ENCODE peak calls at places on chromosomes 5 and 9, in ten cellular contexts. One of them, this sample, is unnamed.

GRCh38 chr9:95341262-95342011 is 23.9 kb upstream of the FANCC start:
- DNase-seq in GF-D8: no peak
- DNase-seq in stimulated activated CD8-positive, alpha-beta memory T cell treated with anti-CD3 and anti-CD28 coated beads, Interleukin-7, amount 100 ng/mL, for 1 hour: no peak
- DNase-seq in NCI-H1417: no peak
- DNase-seq in B cell: no peak
- DNase-seq in NCI-H1092 treated with DMSO at 0.1 percent for 48 hours: no peak
- DNase-seq in HFFc6: no peak
- DNase-seq in right atrium auricular region: no peak
- DNase-seq in mucosa of gallbladder: no peak
- DNase-seq in brain pericyte: no peak
- DNase-seq in this sample: no peak

GRCh38 chr9:110389148-110389783 is 51.6 kb upstream of the TXNDC8 start:
- DNase-seq in GF-D8: no peak
- DNase-seq in stimulated activated CD8-positive, alpha-beta memory T cell treated with anti-CD3 and anti-CD28 coated beads, Interleukin-7, amount 100 ng/mL, for 1 hour: no peak
- DNase-seq in NCI-H1417: no peak
- DNase-seq in B cell: no peak
- DNase-seq in NCI-H1092 treated with DMSO at 0.1 percent for 48 hours: no peak
- DNase-seq in HFFc6: no peak
- DNase-seq in right atrium auricular region: no peak
- DNase-seq in mucosa of gallbladder: no peak
- DNase-seq in brain pericyte: no peak
- DNase-seq in this sample: no peak

GRCh38 chr9:123318192-123318591 is 37.8 kb upstream of the CRB2 start:
- DNase-seq in GF-D8: no peak
- DNase-seq in stimulated activated CD8-positive, alpha-beta memory T cell treated with anti-CD3 and anti-CD28 coated beads, Interleukin-7, amount 100 ng/mL, for 1 hour: no peak
- DNase-seq in NCI-H1417: no peak
- DNase-seq in B cell: no peak
- DNase-seq in NCI-H1092 treated with DMSO at 0.1 percent for 48 hours: no peak
- DNase-seq in HFFc6: no peak
- DNase-seq in right atrium auricular region: no peak
- DNase-seq in mucosa of gallbladder: no peak
- DNase-seq in brain pericyte: no peak
- DNase-seq in this sample: no peak

GRCh38 chr9:347667-348292 is 133.1 kb downstream of the DOCK8 start:
- DNase-seq in GF-D8: peak
- DNase-seq in stimulated activated CD8-positive, alpha-beta memory T cell treated with anti-CD3 and anti-CD28 coated beads, Interleukin-7, amount 100 ng/mL, for 1 hour: no peak
- DNase-seq in NCI-H1417: peak
- DNase-seq in B cell: no peak
- DNase-seq in NCI-H1092 treated with DMSO at 0.1 percent for 48 hours: peak
- DNase-seq in HFFc6: peak
- DNase-seq in right atrium auricular region: no peak
- DNase-seq in mucosa of gallbladder: no peak
- DNase-seq in brain pericyte: no peak
- DNase-seq in this sample: no peak

GRCh38 chr9:90860382-90860781 is 58.8 kb downstream of the SYK start:
- DNase-seq in GF-D8: no peak
- DNase-seq in stimulated activated CD8-positive, alpha-beta memory T cell treated with anti-CD3 and anti-CD28 coated beads, Interleukin-7, amount 100 ng/mL, for 1 hour: no peak
- DNase-seq in NCI-H1417: no peak
- DNase-seq in B cell: no peak
- DNase-seq in NCI-H1092 treated with DMSO at 0.1 percent for 48 hours: no peak
- DNase-seq in HFFc6: no peak
- DNase-seq in right atrium auricular region: no peak
- DNase-seq in mucosa of gallbladder: no peak
- DNase-seq in brain pericyte: no peak
- DNase-seq in this sample: no peak

GRCh38 chr5:168976311-168976893 is 324.5 kb downstream of the SLIT3 start:
- DNase-seq in GF-D8: no peak
- DNase-seq in stimulated activated CD8-positive, alpha-beta memory T cell treated with anti-CD3 and anti-CD28 coated beads, Interleukin-7, amount 100 ng/mL, for 1 hour: no peak
- DNase-seq in NCI-H1417: no peak
- DNase-seq in B cell: no peak
- DNase-seq in NCI-H1092 treated with DMSO at 0.1 percent for 48 hours: no peak
- DNase-seq in HFFc6: peak
- DNase-seq in right atrium auricular region: no peak
- DNase-seq in mucosa of gallbladder: no peak
- DNase-seq in brain pericyte: no peak
- DNase-seq in this sample: no peak

GRCh38 chr5:88503065-88503394 is 234.4 kb upstream of the TMEM161B start:
- DNase-seq in GF-D8: no peak
- DNase-seq in stimulated activated CD8-positive, alpha-beta memory T cell treated with anti-CD3 and anti-CD28 coated beads, Interleukin-7, amount 100 ng/mL, for 1 hour: no peak
- DNase-seq in NCI-H1417: peak
- DNase-seq in B cell: no peak
- DNase-seq in NCI-H1092 treated with DMSO at 0.1 percent for 48 hours: no peak
- DNase-seq in HFFc6: no peak
- DNase-seq in right atrium auricular region: no peak
- DNase-seq in mucosa of gallbladder: no peak
- DNase-seq in brain pericyte: no peak
- DNase-seq in this sample: no peak

GRCh38 chr5:131150408-131150807 is 14.6 kb downstream of the HINT1 start:
- DNase-seq in GF-D8: no peak
- DNase-seq in stimulated activated CD8-positive, alpha-beta memory T cell treated with anti-CD3 and anti-CD28 coated beads, Interleukin-7, amount 100 ng/mL, for 1 hour: no peak
- DNase-seq in NCI-H1417: no peak
- DNase-seq in B cell: no peak
- DNase-seq in NCI-H1092 treated with DMSO at 0.1 percent for 48 hours: no peak
- DNase-seq in HFFc6: no peak
- DNase-seq in right atrium auricular region: no peak
- DNase-seq in mucosa of gallbladder: no peak
- DNase-seq in brain pericyte: no peak
- DNase-seq in this sample: no peak

GRCh38 chr5:143506881-143507552 is 103.5 kb upstream of the NR3C1 start:
- DNase-seq in GF-D8: no peak
- DNase-seq in stimulated activated CD8-positive, alpha-beta memory T cell treated with anti-CD3 and anti-CD28 coated beads, Interleukin-7, amount 100 ng/mL, for 1 hour: no peak
- DNase-seq in NCI-H1417: no peak
- DNase-seq in B cell: no peak
- DNase-seq in NCI-H1092 treated with DMSO at 0.1 percent for 48 hours: no peak
- DNase-seq in HFFc6: peak
- DNase-seq in right atrium auricular region: no peak
- DNase-seq in mucosa of gallbladder: peak
- DNase-seq in brain pericyte: no peak
- DNase-seq in this sample: no peak

GRCh38 chr5:173707392-173707791 is 90.9 kb upstream of the BOD1 start:
- DNase-seq in GF-D8: no peak
- DNase-seq in stimulated activated CD8-positive, alpha-beta memory T cell treated with anti-CD3 and anti-CD28 coated beads, Interleukin-7, amount 100 ng/mL, for 1 hour: no peak
- DNase-seq in NCI-H1417: no peak
- DNase-seq in B cell: peak
- DNase-seq in NCI-H1092 treated with DMSO at 0.1 percent for 48 hours: no peak
- DNase-seq in HFFc6: peak
- DNase-seq in right atrium auricular region: peak
- DNase-seq in mucosa of gallbladder: peak
- DNase-seq in brain pericyte: no peak
- DNase-seq in this sample: no peak

GRCh38 chr9:74147906-74148305 is 349.2 kb upstream of the RORB start:
- DNase-seq in GF-D8: no peak
- DNase-seq in stimulated activated CD8-positive, alpha-beta memory T cell treated with anti-CD3 and anti-CD28 coated beads, Interleukin-7, amount 100 ng/mL, for 1 hour: no peak
- DNase-seq in NCI-H1417: no peak
- DNase-seq in B cell: no peak
- DNase-seq in NCI-H1092 treated with DMSO at 0.1 percent for 48 hours: no peak
- DNase-seq in HFFc6: no peak
- DNase-seq in right atrium auricular region: no peak
- DNase-seq in mucosa of gallbladder: no peak
- DNase-seq in brain pericyte: no peak
- DNase-seq in this sample: no peak

GRCh38 chr5:38585812-38586211 is 29.4 kb upstream of the LIFR start:
- DNase-seq in GF-D8: no peak
- DNase-seq in stimulated activated CD8-positive, alpha-beta memory T cell treated with anti-CD3 and anti-CD28 coated beads, Interleukin-7, amount 100 ng/mL, for 1 hour: no peak
- DNase-seq in NCI-H1417: no peak
- DNase-seq in B cell: no peak
- DNase-seq in NCI-H1092 treated with DMSO at 0.1 percent for 48 hours: no peak
- DNase-seq in HFFc6: no peak
- DNase-seq in right atrium auricular region: no peak
- DNase-seq in mucosa of gallbladder: no peak
- DNase-seq in brain pericyte: no peak
- DNase-seq in this sample: no peak

GRCh38 chr5:176171171-176171760 is 67.0 kb upstream of the SIMC1 start:
- DNase-seq in GF-D8: no peak
- DNase-seq in stimulated activated CD8-positive, alpha-beta memory T cell treated with anti-CD3 and anti-CD28 coated beads, Interleukin-7, amount 100 ng/mL, for 1 hour: no peak
- DNase-seq in NCI-H1417: no peak
- DNase-seq in B cell: no peak
- DNase-seq in NCI-H1092 treated with DMSO at 0.1 percent for 48 hours: no peak
- DNase-seq in HFFc6: no peak
- DNase-seq in right atrium auricular region: peak
- DNase-seq in mucosa of gallbladder: no peak
- DNase-seq in brain pericyte: no peak
- DNase-seq in this sample: no peak

GRCh38 chr5:79806741-79807140 is 117.1 kb downstream of the CMYA5 start:
- DNase-seq in GF-D8: no peak
- DNase-seq in stimulated activated CD8-positive, alpha-beta memory T cell treated with anti-CD3 and anti-CD28 coated beads, Interleukin-7, amount 100 ng/mL, for 1 hour: no peak
- DNase-seq in NCI-H1417: no peak
- DNase-seq in B cell: no peak
- DNase-seq in NCI-H1092 treated with DMSO at 0.1 percent for 48 hours: no peak
- DNase-seq in HFFc6: no peak
- DNase-seq in right atrium auricular region: no peak
- DNase-seq in mucosa of gallbladder: no peak
- DNase-seq in brain pericyte: no peak
- DNase-seq in this sample: no peak

GRCh38 chr9:133961226-133962165 is 30.6 kb downstream of the VAV2 start:
- DNase-seq in GF-D8: no peak
- DNase-seq in stimulated activated CD8-positive, alpha-beta memory T cell treated with anti-CD3 and anti-CD28 coated beads, Interleukin-7, amount 100 ng/mL, for 1 hour: no peak
- DNase-seq in NCI-H1417: no peak
- DNase-seq in B cell: peak
- DNase-seq in NCI-H1092 treated with DMSO at 0.1 percent for 48 hours: no peak
- DNase-seq in HFFc6: no peak
- DNase-seq in right atrium auricular region: no peak
- DNase-seq in mucosa of gallbladder: no peak
- DNase-seq in brain pericyte: no peak
- DNase-seq in this sample: no peak

GRCh38 chr5:114174837-114175236 is 187.0 kb upstream of the KCNN2 start:
- DNase-seq in GF-D8: no peak
- DNase-seq in stimulated activated CD8-positive, alpha-beta memory T cell treated with anti-CD3 and anti-CD28 coated beads, Interleukin-7, amount 100 ng/mL, for 1 hour: no peak
- DNase-seq in NCI-H1417: no peak
- DNase-seq in B cell: no peak
- DNase-seq in NCI-H1092 treated with DMSO at 0.1 percent for 48 hours: no peak
- DNase-seq in HFFc6: peak
- DNase-seq in right atrium auricular region: no peak
- DNase-seq in mucosa of gallbladder: no peak
- DNase-seq in brain pericyte: no peak
- DNase-seq in this sample: no peak

GRCh38 chr9:14616188-14616982 is 76.8 kb downstream of the ZDHHC21 start:
- DNase-seq in GF-D8: peak
- DNase-seq in stimulated activated CD8-positive, alpha-beta memory T cell treated with anti-CD3 and anti-CD28 coated beads, Interleukin-7, amount 100 ng/mL, for 1 hour: no peak
- DNase-seq in NCI-H1417: peak
- DNase-seq in B cell: peak
- DNase-seq in NCI-H1092 treated with DMSO at 0.1 percent for 48 hours: peak
- DNase-seq in HFFc6: peak
- DNase-seq in right atrium auricular region: no peak
- DNase-seq in mucosa of gallbladder: no peak
- DNase-seq in brain pericyte: no peak
- DNase-seq in this sample: no peak

GRCh38 chr9:116550728-116551436 is 136.2 kb upstream of the TRIM32 start:
- DNase-seq in GF-D8: no peak
- DNase-seq in stimulated activated CD8-positive, alpha-beta memory T cell treated with anti-CD3 and anti-CD28 coated beads, Interleukin-7, amount 100 ng/mL, for 1 hour: no peak
- DNase-seq in NCI-H1417: no peak
- DNase-seq in B cell: no peak
- DNase-seq in NCI-H1092 treated with DMSO at 0.1 percent for 48 hours: no peak
- DNase-seq in HFFc6: peak
- DNase-seq in right atrium auricular region: no peak
- DNase-seq in mucosa of gallbladder: no peak
- DNase-seq in brain pericyte: no peak
- DNase-seq in this sample: no peak